ENCODE peak calls at places on chromosome 5, in four cellular contexts. P is left kidney, R is Panc1, U is GM12865. G is an unnamed sample.

GRCh38 chr5:145975361-145976066 is 39.1 kb downstream of the SH3RF2 start:
- DNase-seq in R (peak; percentile 91), P (peak; percentile 67), U (peak; percentile 38), G (peak; percentile 78)

GRCh38 chr5:44388504-44389409 is 463 bp downstream of the FGF10 start:
- DNase-seq in U (no peak), P (peak; percentile 78), R (no peak), G (peak; percentile 51)

GRCh38 chr5:29568028-29568427 is 1625.5 kb upstream of the CDH6 start:
- DNase-seq in U (no peak), P (no peak), R (no peak), G (no peak)

GRCh38 chr5:178207917-178208280 is 3.6 kb downstream of the HNRNPAB start:
- DNase-seq in R (no peak), P (no peak), U (no peak), G (no peak)

GRCh38 chr5:123705741-123706140 is 193.8 kb downstream of the CSNK1G3 start:
- DNase-seq in P (no peak), R (no peak), U (no peak), G (no peak)

GRCh38 chr5:10064546-10065215 is 185.0 kb downstream of the ATPSCKMT start:
- DNase-seq in P (no peak), R (no peak), U (no peak), G (no peak)

GRCh38 chr5:170297589-170298462 is at the start of gene LCP2:
- DNase-seq in R (no peak), P (no peak), U (peak; percentile 63), G (no peak)

GRCh38 chr5:31007672-31008071 is 185.8 kb upstream of the CDH6 start:
- DNase-seq in R (no peak), U (no peak), P (peak; percentile 18), G (peak; percentile 29)

GRCh38 chr5:76175051-76175666 is 92.0 kb downstream of the SV2C start:
- DNase-seq in U (peak; percentile 80), P (peak; percentile 83), R (peak; percentile 46), G (peak; percentile 62)

GRCh38 chr5:169945831-169946261 is 34.4 kb downstream of the INSYN2B start:
- DNase-seq in P (peak; percentile 60), R (no peak), U (no peak), G (peak; percentile 98)

GRCh38 chr5:134625559-134625958 is 7.1 kb downstream of the SAR1B start:
- DNase-seq in P (no peak), U (no peak), R (no peak), G (no peak)

GRCh38 chr5:143435207-143435657 is 31.7 kb upstream of the NR3C1 start:
- DNase-seq in R (no peak), U (peak; percentile 94), P (no peak), G (no peak)

GRCh38 chr5:32780508-32780919 is 69.4 kb downstream of the NPR3 start:
- DNase-seq in P (no peak), R (no peak), U (no peak), G (no peak)

GRCh38 chr5:13859285-13859684 is 85.2 kb downstream of the DNAH5 start:
- DNase-seq in U (no peak), P (no peak), R (no peak), G (no peak)

GRCh38 chr5:89117131-89117644 is 234.2 kb upstream of the MEF2C start:
- DNase-seq in P (peak; percentile 11), R (no peak), U (peak; percentile 66), G (no peak)

GRCh38 chr5:850511-851006 is at the start of gene ZDHHC11:
- DNase-seq in U (no peak), P (peak; percentile 75), R (no peak), G (peak; percentile 82)

GRCh38 chr5:132099073-132099748 is 25.6 kb downstream of the CSF2 start:
- DNase-seq in R (no peak), P (no peak), U (peak; percentile 88), G (peak; percentile 32)

GRCh38 chr5:11384441-11385250 is 519.6 kb downstream of the CTNND2 start:
- DNase-seq in P (peak; percentile 75), R (no peak), U (no peak), G (peak; percentile 79)

GRCh38 chr5:124748687-124749594 is 2.5 kb upstream of the ZNF608 start:
- DNase-seq in R (peak; percentile 95), U (peak; percentile 96), P (peak; percentile 99), G (peak; percentile 100)

GRCh38 chr5:31415009-31415923 is 116.6 kb downstream of the DROSHA start:
- DNase-seq in R (no peak), U (no peak), P (no peak), G (peak; percentile 87)

GRCh38 chr5:139141841-139142240 is 56.3 kb downstream of the SIL1 start:
- DNase-seq in P (peak; percentile 46), R (no peak), U (no peak), G (no peak)

GRCh38 chr5:169083394-169084018 is 217.4 kb downstream of the SLIT3 start:
- DNase-seq in R (no peak), U (no peak), P (no peak), G (peak; percentile 71)